ENCODE peak calls at places on chromosomes 13 and 19, in eight cellular contexts. P, C, M, Z, D, G, J and O are unnamed samples.
A peak's percentile ranks its signal among the peaks of the same experiment; 100 is the strongest.

GRCh38 chr13:114043421-114044053 is 69.7 kb upstream of the C13orf46 start:
- DNase-seq in D (no peak), G (no peak), P (peak; percentile 58), Z (no peak), J (no peak), M (no peak), C (peak; percentile 65), O (peak; percentile 95)

GRCh38 chr19:40598121-40598917 is 2.9 kb upstream of the LTBP4 start:
- DNase-seq in C (no peak), M (peak; percentile 72), J (peak; percentile 80), D (peak; percentile 97), P (peak; percentile 90), Z (peak; percentile 95), G (peak; percentile 88), O (peak; percentile 97)

GRCh38 chr13:58165617-58166016 is 534.1 kb downstream of the PCDH17 start:
- DNase-seq in Z (no peak), D (no peak), G (no peak), C (no peak), M (no peak), J (no peak), P (no peak), O (no peak)

GRCh38 chr13:30819136-30819875 is 84.0 kb downstream of the ALOX5AP start:
- DNase-seq in G (peak; percentile 45), J (no peak), D (no peak), P (no peak), Z (no peak), C (no peak), M (no peak), O (no peak)

GRCh38 chr13:51520524-51520923 is 63.7 kb upstream of the WDFY2 start:
- DNase-seq in C (no peak), P (peak; percentile 42), D (no peak), M (no peak), J (no peak), Z (no peak), G (peak; percentile 85), O (no peak)

GRCh38 chr13:110352735-110353134 is 45.7 kb downstream of the COL4A2 start:
- DNase-seq in G (no peak), M (no peak), P (no peak), C (no peak), J (no peak), D (no peak), Z (peak; percentile 19), O (no peak)

GRCh38 chr13:99894105-99894504 is 77.5 kb downstream of the ZIC5 start:
- DNase-seq in D (no peak), J (no peak), C (no peak), P (no peak), G (no peak), Z (no peak), M (no peak), O (no peak)

GRCh38 chr19:23283925-23284324 is 33.7 kb upstream of the ZNF724 start:
- DNase-seq in J (no peak), M (peak; percentile 45), C (no peak), G (peak; percentile 41), D (peak; percentile 74), Z (peak; percentile 40), P (peak; percentile 66), O (peak; percentile 20)

GRCh38 chr13:67023088-67023893 is 206.8 kb downstream of the PCDH9 start:
- DNase-seq in M (no peak), G (peak; percentile 65), C (no peak), D (no peak), J (no peak), Z (no peak), P (peak; percentile 75), O (peak; percentile 4)

GRCh38 chr19:38262585-38263268 is 1.6 kb upstream of the SPINT2 start:
- DNase-seq in D (no peak), J (no peak), C (no peak), G (no peak), Z (no peak), M (no peak), P (no peak), O (no peak)

GRCh38 chr19:48529156-48529555 is 17.5 kb upstream of the LMTK3 start:
- DNase-seq in M (no peak), D (no peak), G (no peak), Z (no peak), J (no peak), P (no peak), C (no peak), O (no peak)

GRCh38 chr19:15869109-15869555 is 28.7 kb downstream of the CYP4F2 start:
- DNase-seq in M (peak; percentile 36), D (no peak), Z (no peak), P (peak; percentile 34), J (peak; percentile 43), G (peak; percentile 93), C (no peak), O (peak; percentile 79)

GRCh38 chr13:40341086-40341471 is 325.4 kb downstream of the FOXO1 start:
- DNase-seq in J (no peak), P (no peak), D (no peak), G (no peak), Z (no peak), M (no peak), C (peak; percentile 0), O (no peak)

GRCh38 chr19:55070755-55071502 is 4.7 kb upstream of the EPS8L1 start:
- DNase-seq in D (no peak), M (no peak), Z (no peak), P (peak; percentile 72), C (no peak), G (peak; percentile 94), J (peak; percentile 93), O (peak; percentile 100)